ENCODE peak calls at places on chromosomes 2 and 18, in five cellular contexts. W, U, P, A and E are unnamed samples.

GRCh38 chr2:133780099-133780996 is 212.1 kb upstream of the NCKAP5 start:
- DNase-seq in W (peak), U (peak), P (peak), A (no peak), E (peak)

GRCh38 chr2:118300807-118301206 is 212.5 kb downstream of the INSIG2 start:
- DNase-seq in W (no peak), U (no peak), P (no peak), A (no peak), E (no peak)

GRCh38 chr2:99101697-99102096 is 39.8 kb upstream of the C2orf15 start:
- DNase-seq in W (peak), U (peak), P (no peak), A (peak), E (peak)

GRCh38 chr2:168626096-168626495 is 170.0 kb downstream of the CERS6 start:
- DNase-seq in W (no peak), U (no peak), P (no peak), A (no peak), E (no peak)

GRCh38 chr2:199922856-199923255 is 11.8 kb downstream of the C2orf69 start:
- DNase-seq in W (peak), U (no peak), P (no peak), A (no peak), E (no peak)

GRCh38 chr2:51013870-51014526 is 17.9 kb downstream of the NRXN1 start:
- DNase-seq in W (no peak), U (no peak), P (no peak), A (no peak), E (no peak)

GRCh38 chr2:42967959-42968674 is 175.7 kb upstream of the HAAO start:
- DNase-seq in W (peak), U (no peak), P (peak), A (peak), E (peak)

GRCh38 chr2:58054264-58054663 is 7.7 kb downstream of the VRK2 start:
- DNase-seq in W (peak), U (no peak), P (no peak), A (no peak), E (peak)

GRCh38 chr18:58789856-58790255 is 74.8 kb upstream of the ZNF532 start:
- DNase-seq in W (peak), U (no peak), P (no peak), A (no peak), E (no peak)

GRCh38 chr18:13442451-13442850 is 223.9 kb downstream of the LDLRAD4 start:
- DNase-seq in W (no peak), U (no peak), P (no peak), A (no peak), E (no peak)

GRCh38 chr18:39946623-39947061 is 2008.4 kb upstream of the PIK3C3 start:
- DNase-seq in W (peak), U (peak), P (no peak), A (peak), E (peak)

GRCh38 chr18:59691046-59691395 is 6.2 kb downstream of the CCBE1 start:
- DNase-seq in W (no peak), U (no peak), P (no peak), A (peak), E (peak)

GRCh38 chr2:182542501-182543258 is 115.8 kb upstream of the PDE1A start:
- DNase-seq in W (peak), U (no peak), P (no peak), A (peak), E (peak)

GRCh38 chr2:204795156-204795555 is 249.9 kb downstream of the PARD3B start:
- DNase-seq in W (peak), U (no peak), P (no peak), A (peak), E (peak)

GRCh38 chr2:129281761-129282160 is 697.7 kb upstream of the RAB6C start:
- DNase-seq in W (no peak), U (no peak), P (no peak), A (no peak), E (no peak)

GRCh38 chr2:53572696-53573095 is 194.9 kb upstream of the CHAC2 start:
- DNase-seq in W (no peak), U (no peak), P (no peak), A (no peak), E (no peak)

GRCh38 chr2:109052922-109053321 is 63.9 kb upstream of the EDAR start:
- DNase-seq in W (no peak), U (peak), P (no peak), A (no peak), E (no peak)

GRCh38 chr2:26072925-26073768 is 39.3 kb downstream of the RAB10 start:
- DNase-seq in W (peak), U (peak), P (no peak), A (no peak), E (no peak)

GRCh38 chr2:208265371-208265806 is 666 bp upstream of the PIKFYVE start:
- DNase-seq in W (peak), U (peak), P (no peak), A (no peak), E (peak)

GRCh38 chr2:156625360-156625995 is 189.3 kb downstream of the GPD2 start:
- DNase-seq in W (no peak), U (no peak), P (no peak), A (no peak), E (no peak)

GRCh38 chr2:20421336-20421987 is 25.4 kb upstream of the RHOB start:
- DNase-seq in W (no peak), U (no peak), P (no peak), A (no peak), E (no peak)

GRCh38 chr2:109330056-109330455 is 201.1 kb downstream of the SH3RF3 start:
- DNase-seq in W (peak), U (no peak), P (peak), A (peak), E (peak)

GRCh38 chr2:40418614-40419013 is 33.3 kb downstream of the SLC8A1 start:
- DNase-seq in W (no peak), U (no peak), P (no peak), A (no peak), E (no peak)

GRCh38 chr2:96163768-96164429 is 18.7 kb upstream of the DUSP2 start:
- DNase-seq in W (peak), U (no peak), P (no peak), A (peak), E (no peak)

GRCh38 chr2:176002684-176003225 is 688 bp upstream of the LNPK start:
- DNase-seq in W (peak), U (peak), P (no peak), A (no peak), E (peak)

GRCh38 chr2:197504000-197504399 is 3.8 kb downstream of the HSPE1 start:
- DNase-seq in W (no peak), U (no peak), P (no peak), A (no peak), E (no peak)

GRCh38 chr2:241000831-241001321 is 2.5 kb downstream of the SNED1 start:
- DNase-seq in W (no peak), U (no peak), P (no peak), A (no peak), E (no peak)

GRCh38 chr2:12300019-12300602 is 416.6 kb upstream of the TRIB2 start:
- DNase-seq in W (peak), U (no peak), P (no peak), A (no peak), E (peak)

GRCh38 chr18:2979871-2980606 is 32.9 kb downstream of the LPIN2 start:
- DNase-seq in W (no peak), U (no peak), P (no peak), A (no peak), E (peak)
- H3K4me3 ChIP-seq in W (no peak), U (no peak), P (no peak), A (no peak), E (peak)

GRCh38 chr2:239273280-239274234 is 127.3 kb downstream of the HDAC4 start:
- DNase-seq in W (no peak), U (no peak), P (no peak), A (no peak), E (no peak)

GRCh38 chr2:239276813-239277193 is 124.0 kb downstream of the HDAC4 start:
- DNase-seq in W (no peak), U (no peak), P (no peak), A (no peak), E (no peak)

GRCh38 chr2:239274391-239275001 is 126.3 kb downstream of the HDAC4 start:
- DNase-seq in W (peak), U (no peak), P (peak), A (peak), E (peak)

GRCh38 chr2:239275871-239276812 is 124.7 kb downstream of the HDAC4 start:
- DNase-seq in W (no peak), U (no peak), P (peak), A (no peak), E (peak)

GRCh38 chr2:239275037-239275685 is 125.7 kb downstream of the HDAC4 start:
- DNase-seq in W (peak), U (no peak), P (peak), A (peak), E (peak)
- H3K4me3 ChIP-seq in W (peak), U (no peak), P (peak), A (no peak), E (peak)

GRCh38 chr2:23366720-23367119 is 18.3 kb upstream of the KLHL29 start:
- DNase-seq in W (no peak), U (no peak), P (no peak), A (no peak), E (no peak)
- H3K4me3 ChIP-seq in W (no peak), U (no peak), P (no peak), A (no peak), E (no peak)

GRCh38 chr2:202577250-202578183 is 57.3 kb upstream of the FAM117B start:
- DNase-seq in W (no peak), U (no peak), P (no peak), A (no peak), E (no peak)

DNA sequence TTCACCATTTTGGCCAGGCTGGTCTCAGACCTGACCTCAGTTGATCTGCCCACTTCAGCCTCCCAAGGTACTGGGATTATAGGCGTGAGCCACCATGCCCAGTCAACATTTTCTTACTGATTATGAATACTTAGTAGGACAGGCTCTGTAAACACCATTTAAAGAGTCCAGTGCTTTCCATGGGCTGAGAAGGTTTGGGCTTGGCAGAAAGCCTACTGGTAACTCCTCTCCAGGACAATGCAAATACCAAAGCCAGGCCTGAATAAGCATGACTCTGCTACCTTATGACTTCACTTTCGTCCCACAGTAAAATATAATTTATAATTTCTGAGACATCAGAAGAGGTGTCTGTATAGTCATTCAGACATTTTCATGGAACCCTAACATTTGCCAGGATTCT is 60.2 kb upstream of the FAM117B start:
- DNase-seq in W (no peak), U (no peak), P (no peak), A (no peak), E (no peak)
- H3K4me3 ChIP-seq in W (no peak), U (no peak), P (no peak), A (no peak), E (no peak)

GRCh38 chr2:105388971-105389381 is 9.9 kb downstream of the FHL2 start:
- DNase-seq in W (peak), U (no peak), P (peak), A (peak), E (peak)

GRCh38 chr2:105390454-105390853 is 8.4 kb downstream of the FHL2 start:
- DNase-seq in W (peak), U (no peak), P (no peak), A (no peak), E (no peak)

GRCh38 chr2:105393373-105394055 is 5.3 kb downstream of the FHL2 start:
- DNase-seq in W (peak), U (no peak), P (no peak), A (no peak), E (peak)

GRCh38 chr2:105391763-105392662 is 6.8 kb downstream of the FHL2 start:
- DNase-seq in W (no peak), U (no peak), P (no peak), A (no peak), E (no peak)

GRCh38 chr2:105391058-105391627 is 7.7 kb downstream of the FHL2 start:
- DNase-seq in W (peak), U (no peak), P (no peak), A (no peak), E (no peak)
- H3K4me3 ChIP-seq in W (no peak), U (no peak), P (no peak), A (no peak), E (no peak)

GRCh38 chr2:228016402-228016801 is 145.0 kb downstream of the DAW1 start:
- DNase-seq in W (no peak), U (peak), P (no peak), A (no peak), E (no peak)
- H3K4me3 ChIP-seq in W (no peak), U (no peak), P (no peak), A (no peak), E (no peak)

DNA sequence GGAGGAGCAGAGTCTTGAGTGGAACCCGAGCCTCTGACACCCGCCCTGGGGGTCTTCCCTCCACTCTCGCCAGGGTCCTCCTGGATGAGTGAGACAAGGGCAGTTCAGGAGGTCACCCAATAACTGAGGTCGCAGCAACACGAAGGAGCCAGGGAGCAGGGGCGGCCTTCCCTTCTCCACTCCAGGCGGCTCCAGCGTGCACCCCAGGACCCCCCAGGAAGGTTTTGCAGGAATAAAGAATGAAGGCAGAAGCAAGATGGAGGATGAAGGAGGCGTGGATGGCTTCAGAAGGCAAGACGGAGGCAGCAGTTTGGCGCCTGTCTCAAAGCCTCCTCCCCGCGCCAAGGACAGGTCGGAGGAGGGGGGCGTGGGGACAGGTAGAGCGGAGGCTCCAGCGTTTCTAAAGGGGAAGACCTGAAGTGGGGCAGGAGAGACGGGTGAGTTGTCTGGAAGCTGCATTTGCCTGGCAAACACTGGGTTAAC is 579 bp upstream of the ITM2C start:
- DNase-seq in W (no peak), U (no peak), P (no peak), A (no peak), E (no peak)
- H3K4me3 ChIP-seq in W (peak), U (peak), P (peak), A (peak), E (peak)

DNA sequence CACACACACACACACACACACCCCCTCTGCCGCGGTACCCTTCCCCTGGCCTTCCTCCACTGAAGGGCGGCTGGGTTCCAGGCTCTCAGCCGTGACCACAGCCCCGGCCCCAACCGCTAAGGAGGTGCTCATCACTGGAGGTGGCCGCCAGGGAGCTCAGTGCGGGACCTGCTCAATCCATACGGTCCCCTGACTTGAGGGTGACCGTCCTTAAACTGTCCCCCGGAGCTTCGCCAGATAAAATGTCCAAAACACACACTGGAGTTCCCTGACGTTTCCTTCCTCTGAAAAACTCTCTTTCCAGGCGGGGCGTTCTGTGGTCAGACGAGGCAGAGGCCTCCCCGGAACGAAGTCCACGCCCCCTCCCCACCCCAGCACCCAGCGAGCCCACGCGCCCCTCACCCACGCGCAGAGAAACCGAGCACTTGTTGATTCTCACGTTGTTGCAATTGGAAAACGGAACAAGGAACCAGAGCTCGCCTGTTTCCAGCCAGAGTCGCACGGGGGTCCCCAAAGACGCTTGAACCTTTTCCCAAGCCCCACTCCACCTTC is 1.4 kb downstream of the MBP start:
- DNase-seq in W (peak), U (peak), P (no peak), A (no peak), E (no peak)
- H3K4me3 ChIP-seq in W (peak), U (peak), P (peak), A (peak), E (peak)

DNA sequence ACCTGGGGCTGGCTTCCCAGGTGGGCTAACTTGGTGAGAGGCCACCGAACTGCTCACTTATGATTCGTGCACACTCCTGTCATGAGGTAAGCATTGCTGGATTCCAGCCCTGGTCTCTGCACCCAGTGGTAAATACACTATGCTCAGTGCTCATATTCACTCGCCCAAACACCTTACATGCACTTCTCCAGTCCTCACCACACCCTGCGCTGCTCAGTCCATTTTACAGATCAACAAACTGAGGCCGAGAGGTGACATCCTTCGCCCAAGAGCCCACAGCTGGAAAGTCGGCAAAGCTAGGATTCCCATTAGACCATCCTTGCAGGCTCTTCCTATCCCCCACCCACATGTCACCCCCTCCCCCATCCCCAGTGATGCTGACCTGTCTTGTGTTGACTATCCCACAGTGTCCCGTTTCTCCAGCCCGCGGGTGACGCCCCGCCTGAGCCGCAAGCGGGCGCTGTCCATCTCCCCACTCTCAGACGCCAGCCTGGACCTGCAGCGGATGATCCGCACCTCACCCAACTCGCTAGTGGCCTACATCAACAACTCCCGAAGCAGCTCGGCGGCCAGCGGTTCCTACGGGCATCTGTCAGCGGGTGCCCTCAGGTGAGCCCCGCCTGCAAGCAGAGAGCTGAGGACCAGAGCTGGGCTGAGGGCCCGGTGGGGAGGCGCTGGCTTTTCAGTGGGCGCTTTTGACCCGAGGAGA is 232.8 kb downstream of the GLI2 start:
- DNase-seq in W (no peak), U (no peak), P (no peak), A (no peak), E (no peak)
- H3K4me3 ChIP-seq in W (no peak), U (no peak), P (no peak), A (no peak), E (no peak)